ENCODE peak calls at places on chromosomes 1 and 21, in ten cellular contexts. R is colonic mucosa, Z is psoas muscle, B is foreskin fibroblast, Y is NB4, A is fibroblast of pulmonary artery, O is astrocyte of the spinal cord, K is GM10248, I is RWPE1, M is heart left ventricle. L is an unnamed sample.
A peak's percentile ranks its signal among the peaks of the same experiment; 100 is the strongest.

GRCh38 chr1:148373236-148373935 is 109.7 kb downstream of the PPIAL4G start:
- DNase-seq in R (no peak), Z (no peak), B (no peak), Y (no peak), A (no peak), O (no peak), K (no peak), I (no peak), M (no peak), L (no peak)

GRCh38 chr1:55127827-55128343 is 87.3 kb downstream of the USP24 start:
- DNase-seq in R (no peak), Z (no peak), B (no peak), Y (peak; percentile 28), A (peak; percentile 43), O (peak; percentile 36), K (peak; percentile 40), I (no peak), M (no peak), L (peak; percentile 22)

GRCh38 chr1:201772178-201772577 is 56.8 kb upstream of the IPO9 start:
- DNase-seq in R (no peak), Z (no peak), B (no peak), Y (no peak), A (no peak), O (no peak), K (no peak), I (no peak), M (no peak), L (no peak)

GRCh38 chr1:62318756-62319544 is at the start of gene KANK4:
- DNase-seq in R (peak; percentile 35), Z (no peak), B (no peak), Y (no peak), A (no peak), O (no peak), K (no peak), I (no peak), M (no peak), L (no peak)

GRCh38 chr1:207024202-207025143 is 8.1 kb downstream of the C1orf116 start:
- DNase-seq in R (no peak), Z (no peak), B (no peak), Y (peak; percentile 85), A (peak; percentile 42), O (no peak), K (no peak), I (no peak), M (no peak), L (no peak)

GRCh38 chr1:172609528-172609927 is 49.4 kb upstream of the FASLG start:
- DNase-seq in R (no peak), Z (no peak), B (no peak), Y (peak; percentile 34), A (peak; percentile 42), O (peak; percentile 33), K (no peak), I (peak; percentile 2), M (no peak), L (peak; percentile 40)

GRCh38 chr1:208895171-208895570 is 651.0 kb upstream of the PLXNA2 start:
- DNase-seq in R (no peak), Z (no peak), B (no peak), Y (no peak), A (no peak), O (no peak), K (no peak), I (no peak), M (no peak), L (no peak)

GRCh38 chr1:10424034-10424433 is 6.2 kb upstream of the CENPS start:
- DNase-seq in R (peak; percentile 38), Z (peak; percentile 80), B (peak; percentile 74), Y (peak; percentile 10), A (peak; percentile 72), O (no peak), K (no peak), I (no peak), M (no peak), L (no peak)

GRCh38 chr21:45319461-45320211 is 31.9 kb upstream of the POFUT2 start:
- DNase-seq in R (no peak), Z (peak; percentile 71), B (peak; percentile 65), Y (no peak), A (no peak), O (peak; percentile 63), K (no peak), I (no peak), M (peak; percentile 79), L (peak; percentile 45)

GRCh38 chr1:168085401-168085872 is 51.3 kb downstream of the GPR161 start:
- DNase-seq in R (no peak), Z (peak; percentile 74), B (no peak), Y (no peak), A (no peak), O (no peak), K (peak; percentile 11), I (no peak), M (peak; percentile 70), L (no peak)

GRCh38 chr21:46326110-46326703 is 2.3 kb downstream of the PCNT start:
- DNase-seq in R (no peak), Z (no peak), B (no peak), Y (no peak), A (no peak), O (no peak), K (no peak), I (no peak), M (no peak), L (no peak)

GRCh38 chr1:83554174-83554573 is 444.8 kb downstream of the TTLL7 start:
- DNase-seq in R (no peak), Z (no peak), B (no peak), Y (peak; percentile 1), A (no peak), O (peak; percentile 24), K (no peak), I (no peak), M (peak; percentile 19), L (no peak)

GRCh38 chr1:202124107-202124506 is 1.4 kb downstream of the GPR37L1 start:
- DNase-seq in R (no peak), Z (no peak), B (no peak), Y (no peak), A (no peak), O (no peak), K (no peak), I (no peak), M (no peak), L (no peak)

GRCh38 chr1:240987928-240988327 is 369.1 kb downstream of the RGS7 start:
- DNase-seq in R (no peak), Z (no peak), B (no peak), Y (no peak), A (no peak), O (peak; percentile 9), K (no peak), I (no peak), M (no peak), L (peak; percentile 49)

GRCh38 chr1:244046907-244047738 is 4.0 kb upstream of the ZBTB18 start:
- DNase-seq in R (peak; percentile 25), Z (no peak), B (no peak), Y (no peak), A (peak; percentile 32), O (peak; percentile 55), K (no peak), I (no peak), M (no peak), L (peak; percentile 37)

GRCh38 chr1:176816232-176816631 is 348.3 kb downstream of the ASTN1 start:
- DNase-seq in R (no peak), Z (no peak), B (no peak), Y (no peak), A (no peak), O (no peak), K (no peak), I (no peak), M (no peak), L (no peak)

GRCh38 chr1:54337034-54337433 is 69.2 kb downstream of the SSBP3 start:
- DNase-seq in R (no peak), Z (no peak), B (no peak), Y (no peak), A (no peak), O (no peak), K (no peak), I (no peak), M (no peak), L (no peak)

GRCh38 chr1:225596152-225596551 is 56.8 kb downstream of the ENAH start:
- DNase-seq in R (no peak), Z (no peak), B (peak; percentile 31), Y (peak; percentile 4), A (no peak), O (no peak), K (no peak), I (no peak), M (no peak), L (no peak)

GRCh38 chr21:35044770-35045538 is 4.1 kb downstream of the RUNX1 start:
- DNase-seq in R (no peak), Z (no peak), B (no peak), Y (no peak), A (no peak), O (no peak), K (no peak), I (no peak), M (no peak), L (no peak)
- TF ChIP-seq CTCF in R (no peak), Z (no peak), B (no peak), Y (no peak), A (no peak), O (no peak), K (no peak), I (no peak), M (no peak), L (no peak)

DNA sequence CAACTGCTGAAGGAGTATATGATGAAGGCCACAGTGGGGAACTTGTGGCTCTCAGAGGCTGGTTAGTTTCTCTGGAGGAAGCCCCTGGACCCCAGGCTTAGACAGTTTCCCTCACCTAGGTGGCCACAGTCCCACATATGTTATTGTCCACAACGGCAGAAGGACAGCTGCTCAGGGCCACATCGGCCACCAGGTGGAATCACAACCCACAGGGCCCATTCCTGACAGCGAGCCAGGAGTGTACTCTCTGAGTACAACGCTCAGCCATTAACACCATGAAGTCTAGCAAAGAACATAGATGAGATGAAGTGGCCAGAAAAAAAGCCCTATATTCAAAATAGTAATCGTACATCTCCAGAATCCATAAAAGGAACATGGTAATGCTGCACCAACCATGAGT is 383.1 kb downstream of the HHAT start:
- DNase-seq in R (no peak), Z (no peak), B (no peak), Y (no peak), A (no peak), O (no peak), K (no peak), I (no peak), M (no peak), L (peak; percentile 39)
- TF ChIP-seq CTCF in R (no peak), Z (no peak), B (no peak), Y (no peak), A (no peak), O (no peak), K (no peak), I (no peak), M (peak; percentile 14), L (peak; percentile 25)

GRCh38 chr1:166839600-166840308 is 479 bp downstream of the POGK start:
- DNase-seq in R (peak; percentile 70), Z (peak; percentile 81), B (peak; percentile 30), Y (peak; percentile 62), A (peak; percentile 16), O (peak; percentile 20), K (peak; percentile 63), I (peak; percentile 33), M (peak; percentile 65), L (peak; percentile 68)
- TF ChIP-seq CTCF in R (no peak), Z (peak; percentile 11), B (peak; percentile 20), Y (peak; percentile 12), A (peak; percentile 21), O (peak; percentile 41), K (peak; percentile 42), I (peak; percentile 13), M (no peak), L (peak; percentile 18)

DNA sequence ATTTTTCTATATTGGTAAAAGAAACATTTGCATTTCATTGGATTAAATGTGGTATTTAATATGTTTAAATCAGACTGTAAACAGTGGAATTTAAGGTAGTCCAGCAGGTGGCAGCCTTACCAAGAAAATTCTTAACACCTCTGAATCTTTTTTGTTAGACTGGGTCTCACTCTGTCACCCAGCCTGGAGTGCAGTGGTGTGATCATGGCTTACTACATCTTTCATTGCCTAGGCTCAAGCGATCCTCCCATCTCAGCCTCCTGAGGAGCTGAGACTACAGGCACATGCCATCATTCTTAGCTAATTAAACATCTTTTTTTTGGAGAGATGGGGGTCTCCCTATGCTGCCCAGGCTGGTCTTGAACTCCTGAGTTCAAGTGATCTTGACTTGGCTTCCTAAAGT is 98.8 kb downstream of the RABGAP1L start:
- DNase-seq in R (peak; percentile 48), Z (no peak), B (peak; percentile 8), Y (peak; percentile 57), A (peak; percentile 67), O (peak; percentile 49), K (peak; percentile 19), I (peak; percentile 46), M (no peak), L (peak; percentile 78)
- TF ChIP-seq CTCF in R (peak; percentile 39), Z (peak; percentile 50), B (no peak), Y (peak; percentile 31), A (peak; percentile 52), O (peak; percentile 45), K (peak; percentile 34), I (peak; percentile 63), M (peak; percentile 61), L (peak; percentile 82)

L was measured in MCF 10A.